ENCODE peak calls at places on chromosomes 2 and 18, in four cellular contexts. T, N, H and P are unnamed samples.

GRCh38 chr2:85753035-85753524 is 711 bp upstream of the ATOH8 start:
- DNase-seq in T (no peak), N (no peak), H (no peak), P (no peak)

GRCh38 chr2:41934323-41935003 is 113.4 kb upstream of the PKDCC start:
- DNase-seq in T (peak), N (no peak), H (no peak), P (no peak)

GRCh38 chr2:29117636-29118303 is 2.6 kb downstream of the CLIP4 start:
- DNase-seq in T (no peak), N (peak), H (no peak), P (no peak)

GRCh38 chr2:234805826-234806225 is 146.0 kb upstream of the SH3BP4 start:
- DNase-seq in T (no peak), N (no peak), H (no peak), P (no peak)

GRCh38 chr2:84894131-84894586 is 11.3 kb upstream of the TMSB10 start:
- DNase-seq in T (no peak), N (no peak), H (no peak), P (no peak)

GRCh38 chr2:136023416-136023815 is 38.0 kb upstream of the DARS1 start:
- DNase-seq in T (no peak), N (no peak), H (no peak), P (no peak)

GRCh38 chr2:109457366-109457765 is 156.4 kb downstream of the SEPTIN10 start:
- DNase-seq in T (no peak), N (no peak), H (no peak), P (no peak)

GRCh38 chr2:168439536-168439935 is 16.5 kb upstream of the CERS6 start:
- DNase-seq in T (no peak), N (no peak), H (no peak), P (no peak)

GRCh38 chr2:147174824-147175254 is 670.0 kb upstream of the ACVR2A start:
- DNase-seq in T (no peak), N (no peak), H (no peak), P (no peak)

GRCh38 chr2:73939419-73939818 is 12.7 kb downstream of the DGUOK start:
- DNase-seq in T (no peak), N (no peak), H (no peak), P (no peak)

GRCh38 chr2:230714122-230714453 is 1.4 kb downstream of the CAB39 start:
- DNase-seq in T (no peak), N (no peak), H (no peak), P (no peak)

GRCh38 chr18:58691256-58691655 is 20.0 kb downstream of the MALT1 start:
- DNase-seq in T (no peak), N (no peak), H (no peak), P (no peak)

GRCh38 chr2:37418956-37419355 is 74.5 kb downstream of the QPCT start:
- DNase-seq in T (no peak), N (no peak), H (no peak), P (no peak)

GRCh38 chr2:174124171-174124570 is 124.2 kb downstream of the OLA1 start:
- DNase-seq in T (no peak), N (no peak), H (no peak), P (no peak)

GRCh38 chr2:176637497-176638166 is 368.4 kb downstream of the MTX2 start:
- DNase-seq in T (no peak), N (no peak), H (no peak), P (peak)

GRCh38 chr2:181949047-181949446 is 36.6 kb upstream of the PPP1R1C start:
- DNase-seq in T (no peak), N (peak), H (no peak), P (no peak)

GRCh38 chr2:86661333-86661732 is 37.7 kb upstream of the RNF103 start:
- DNase-seq in T (no peak), N (peak), H (no peak), P (no peak)

GRCh38 chr2:128277961-128278681 is 40.5 kb downstream of the HS6ST1 start:
- DNase-seq in T (no peak), N (no peak), H (no peak), P (no peak)

GRCh38 chr2:168346725-168347477 is 99.5 kb upstream of the STK39 start:
- DNase-seq in T (peak), N (peak), H (peak), P (peak)

GRCh38 chr2:11659866-11660265 is 10.1 kb downstream of the NTSR2 start:
- DNase-seq in T (no peak), N (no peak), H (no peak), P (no peak)

GRCh38 chr2:230899287-230899686 is 25.8 kb downstream of the GPR55 start:
- DNase-seq in T (no peak), N (no peak), H (no peak), P (no peak)

GRCh38 chr2:42928692-42929576 is 136.6 kb upstream of the HAAO start:
- DNase-seq in T (peak), N (no peak), H (no peak), P (peak)

GRCh38 chr2:127427376-127428056 is 9.3 kb downstream of the PROC start:
- DNase-seq in T (no peak), N (no peak), H (no peak), P (peak)

GRCh38 chr2:230874456-230874855 is 9.7 kb downstream of the ITM2C start:
- DNase-seq in T (no peak), N (no peak), H (no peak), P (no peak)

GRCh38 chr2:67846341-67847070 is 216.3 kb downstream of the C1D start:
- DNase-seq in T (peak), N (peak), H (no peak), P (peak)

GRCh38 chr18:26635466-26635865 is 87.1 kb upstream of the KCTD1 start:
- DNase-seq in T (no peak), N (no peak), H (no peak), P (no peak)

GRCh38 chr2:121279476-121279875 is 5.5 kb downstream of the TFCP2L1 start:
- DNase-seq in T (no peak), N (no peak), H (no peak), P (no peak)

GRCh38 chr2:200703132-200703925 is 108.4 kb upstream of the BZW1 start:
- DNase-seq in T (no peak), N (peak), H (peak), P (no peak)

GRCh38 chr2:113164930-113165585 is 8.7 kb upstream of the PSD4 start:
- DNase-seq in T (no peak), N (no peak), H (no peak), P (no peak)

GRCh38 chr2:143248631-143249030 is 119.4 kb downstream of the ARHGAP15 start:
- DNase-seq in T (no peak), N (no peak), H (no peak), P (no peak)

GRCh38 chr2:62042944-62043343 is 137.5 kb downstream of the COMMD1 start:
- DNase-seq in T (no peak), N (no peak), H (no peak), P (no peak)

GRCh38 chr2:231111987-231112386 is 12.9 kb downstream of the HTR2B start:
- DNase-seq in T (no peak), N (no peak), H (no peak), P (no peak)

GRCh38 chr18:1480309-1480708 is 575.6 kb downstream of the ADCYAP1 start:
- DNase-seq in T (no peak), N (no peak), H (no peak), P (no peak)

GRCh38 chr2:72917138-72917874 is at the start of gene EMX1:
- DNase-seq in T (peak), N (peak), H (no peak), P (peak)

GRCh38 chr2:128619471-128620325 is 301.0 kb upstream of the HS6ST1 start:
- DNase-seq in T (no peak), N (no peak), H (no peak), P (no peak)

GRCh38 chr18:62566199-62566598 is 43.4 kb downstream of the ZCCHC2 start:
- DNase-seq in T (no peak), N (no peak), H (no peak), P (peak)

GRCh38 chr18:10140928-10141327 is 227.1 kb downstream of the VAPA start:
- DNase-seq in T (no peak), N (no peak), H (no peak), P (no peak)

GRCh38 chr18:49183921-49184320 is 233.2 kb upstream of the SMAD7 start:
- DNase-seq in T (no peak), N (no peak), H (no peak), P (no peak)

GRCh38 chr2:58215429-58215828 is 25.7 kb downstream of the FANCL start:
- DNase-seq in T (no peak), N (no peak), H (no peak), P (no peak)
- TF ChIP-seq EGR1 in T (no peak), N (no peak), H (no peak), P (no peak)

GRCh38 chr2:75523313-75524275 is 37.1 kb downstream of the EVA1A start:
- DNase-seq in T (no peak), N (peak), H (peak), P (no peak)
- TF ChIP-seq EGR1 in T (no peak), N (no peak), H (no peak), P (no peak)

GRCh38 chr18:48059363-48060109 is 129.1 kb upstream of the SMAD2 start:
- DNase-seq in T (no peak), N (no peak), H (no peak), P (no peak)
- TF ChIP-seq EGR1 in T (no peak), N (no peak), H (no peak), P (peak)

GRCh38 chr2:19575618-19576017 is 217.2 kb upstream of the OSR1 start:
- DNase-seq in T (no peak), N (no peak), H (no peak), P (no peak)
- TF ChIP-seq EGR1 in T (no peak), N (no peak), H (no peak), P (no peak)

GRCh38 chr18:46916551-46917107 is 678 bp downstream of the PIAS2 start:
- DNase-seq in T (no peak), N (no peak), H (no peak), P (peak)

GRCh38 chr18:46915800-46916550 is 1.3 kb downstream of the PIAS2 start:
- DNase-seq in T (no peak), N (no peak), H (no peak), P (no peak)

DNA sequence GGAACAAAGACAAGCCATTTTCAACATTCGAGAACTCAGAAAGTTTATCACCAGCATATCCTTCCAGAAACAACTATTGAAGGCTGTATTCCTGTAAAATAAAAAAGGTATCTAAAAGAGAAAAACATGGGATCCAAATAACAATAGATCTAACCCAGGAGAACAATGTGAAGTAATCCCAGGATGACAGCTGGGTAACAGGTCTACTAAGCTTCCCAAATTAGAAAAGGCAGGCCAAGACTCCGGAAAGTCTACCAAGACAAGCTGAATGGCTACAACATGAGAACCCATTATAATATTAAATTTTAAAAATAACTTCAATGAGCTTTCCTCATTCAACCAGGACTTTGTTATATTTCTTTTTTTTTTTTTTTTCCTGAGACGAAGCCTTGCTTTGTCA is 6.5 kb downstream of the PIAS2 start:
- DNase-seq in T (no peak), N (no peak), H (no peak), P (no peak)
- TF ChIP-seq EGR1 in T (no peak), N (no peak), H (no peak), P (no peak)

DNA sequence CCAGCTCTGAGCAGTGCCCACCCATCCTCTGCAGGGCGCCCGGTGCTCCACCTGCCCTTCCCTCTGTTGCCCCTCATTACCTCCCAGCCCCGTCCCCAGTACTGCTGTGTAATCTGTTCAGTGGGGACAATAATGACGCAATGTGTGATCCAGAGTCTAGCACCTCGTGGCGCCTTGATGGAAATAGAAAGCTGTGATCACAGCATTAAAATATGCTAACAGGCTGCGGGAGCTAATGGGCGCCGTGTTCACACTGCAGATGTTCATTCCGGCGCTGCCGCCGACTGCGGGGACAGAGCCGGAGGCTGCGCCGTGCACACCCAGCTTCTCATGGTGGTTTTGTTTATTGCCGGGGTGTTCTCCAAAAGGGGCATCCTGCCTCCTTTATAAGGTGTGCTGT is 235.2 kb downstream of the LDLRAD4 start:
- DNase-seq in T (no peak), N (no peak), H (no peak), P (no peak)
- TF ChIP-seq EGR1 in T (no peak), N (no peak), H (no peak), P (no peak)

GRCh38 chr18:13380671-13381070 is 162.1 kb downstream of the LDLRAD4 start:
- DNase-seq in T (no peak), N (no peak), H (no peak), P (no peak)

GRCh38 chr18:13382683-13382989 is 164.1 kb downstream of the LDLRAD4 start:
- DNase-seq in T (no peak), N (no peak), H (no peak), P (no peak)

GRCh38 chr18:13381331-13381730 is 162.8 kb downstream of the LDLRAD4 start:
- DNase-seq in T (no peak), N (no peak), H (no peak), P (no peak)

GRCh38 chr18:13382990-13383821 is 164.6 kb downstream of the LDLRAD4 start:
- DNase-seq in T (no peak), N (no peak), H (no peak), P (no peak)

GRCh38 chr18:13381907-13382682 is 163.5 kb downstream of the LDLRAD4 start:
- DNase-seq in T (no peak), N (no peak), H (no peak), P (no peak)
- TF ChIP-seq EGR1 in T (no peak), N (no peak), H (no peak), P (no peak)